ENCODE peak calls at places on chromosome 2, in four cellular contexts. One of them, this sample, is unnamed.

GRCh38 chr2:214376631-214377624 is 33.9 kb upstream of the VWC2L start:
- DNase-seq in HepG2: no peak
- DNase-seq in A549: no peak
- DNase-seq in K562: no peak
- DNase-seq in this sample: no peak

GRCh38 chr2:190412971-190413370 is 4.8 kb downstream of the MFSD6 start:
- DNase-seq in HepG2: no peak
- DNase-seq in A549: no peak
- DNase-seq in K562: no peak
- DNase-seq in this sample: no peak

GRCh38 chr2:195343942-195344530 is 313.0 kb upstream of the SLC39A10 start:
- DNase-seq in HepG2: no peak
- DNase-seq in A549: no peak
- DNase-seq in K562: no peak
- DNase-seq in this sample: no peak

GRCh38 chr2:12506846-12507245 is 209.9 kb upstream of the TRIB2 start:
- DNase-seq in HepG2: no peak
- DNase-seq in A549: no peak
- DNase-seq in K562: no peak
- DNase-seq in this sample: no peak

GRCh38 chr2:189580662-189581353 is at the start of gene SLC40A1:
- DNase-seq in HepG2: peak; percentile 67
- DNase-seq in A549: peak; percentile 80
- DNase-seq in K562: peak; percentile 70
- DNase-seq in this sample: peak; percentile 60

GRCh38 chr2:9118383-9118960 is 88.1 kb upstream of the ASAP2 start:
- DNase-seq in HepG2: no peak
- DNase-seq in A549: no peak
- DNase-seq in K562: no peak
- DNase-seq in this sample: no peak

GRCh38 chr2:42052702-42053481 is 5.1 kb downstream of the PKDCC start:
- DNase-seq in HepG2: no peak
- DNase-seq in A549: no peak
- DNase-seq in K562: peak; percentile 28
- DNase-seq in this sample: no peak

GRCh38 chr2:222907790-222908431 is 47.1 kb downstream of the ACSL3 start:
- DNase-seq in HepG2: peak; percentile 67
- DNase-seq in A549: no peak
- DNase-seq in K562: no peak
- DNase-seq in this sample: no peak

GRCh38 chr2:160270571-160271113 is 70.6 kb upstream of the ITGB6 start:
- DNase-seq in HepG2: no peak
- DNase-seq in A549: peak; percentile 75
- DNase-seq in K562: no peak
- DNase-seq in this sample: peak; percentile 15

GRCh38 chr2:62313433-62314227 is 117.7 kb downstream of the B3GNT2 start:
- DNase-seq in HepG2: no peak
- DNase-seq in A549: no peak
- DNase-seq in K562: peak; percentile 40
- DNase-seq in this sample: no peak

GRCh38 chr2:132953771-132954170 is 283.8 kb upstream of the LYPD1 start:
- DNase-seq in HepG2: no peak
- DNase-seq in A549: no peak
- DNase-seq in K562: no peak
- DNase-seq in this sample: no peak

GRCh38 chr2:149001496-149001895 is 37.0 kb upstream of the LYPD6B start:
- DNase-seq in HepG2: no peak
- DNase-seq in A549: no peak
- DNase-seq in K562: no peak
- DNase-seq in this sample: no peak

GRCh38 chr2:235048549-235048948 is 96.7 kb downstream of the SH3BP4 start:
- DNase-seq in HepG2: no peak
- DNase-seq in A549: no peak
- DNase-seq in K562: no peak
- DNase-seq in this sample: no peak

GRCh38 chr2:43273477-43273876 is 47.1 kb upstream of the ZFP36L2 start:
- DNase-seq in HepG2: no peak
- DNase-seq in A549: no peak
- DNase-seq in K562: no peak
- DNase-seq in this sample: no peak

GRCh38 chr2:177501186-177501585 is 108.6 kb downstream of the AGPS start:
- DNase-seq in HepG2: no peak
- DNase-seq in A549: no peak
- DNase-seq in K562: no peak
- DNase-seq in this sample: no peak

GRCh38 chr2:43269706-43270105 is 43.3 kb upstream of the ZFP36L2 start:
- DNase-seq in HepG2: no peak
- DNase-seq in A549: no peak
- DNase-seq in K562: no peak
- DNase-seq in this sample: no peak

GRCh38 chr2:19569300-19569791 is 210.9 kb upstream of the OSR1 start:
- DNase-seq in HepG2: peak; percentile 29
- DNase-seq in A549: peak; percentile 61
- DNase-seq in K562: no peak
- DNase-seq in this sample: no peak

GRCh38 chr2:239927424-239927981 is 97.6 kb downstream of the NDUFA10 start:
- DNase-seq in HepG2: peak; percentile 75
- DNase-seq in A549: peak; percentile 89
- DNase-seq in K562: peak; percentile 78
- DNase-seq in this sample: no peak

GRCh38 chr2:36783276-36783675 is 86.8 kb downstream of the VIT start:
- DNase-seq in HepG2: no peak
- DNase-seq in A549: no peak
- DNase-seq in K562: no peak
- DNase-seq in this sample: no peak

GRCh38 chr2:122096788-122097187 is 341.3 kb downstream of the TSN start:
- DNase-seq in HepG2: no peak
- DNase-seq in A549: no peak
- DNase-seq in K562: no peak
- DNase-seq in this sample: no peak

GRCh38 chr2:60746318-60746717 is 9.8 kb upstream of the PAPOLG start:
- DNase-seq in HepG2: no peak
- DNase-seq in A549: no peak
- DNase-seq in K562: no peak
- DNase-seq in this sample: no peak
- TF ChIP-seq HMGXB4 in HepG2: no peak
- TF ChIP-seq HMGXB4 in A549: no peak
- TF ChIP-seq HMGXB4 in K562: no peak
- TF ChIP-seq HMGXB4 in this sample: no peak

DNA sequence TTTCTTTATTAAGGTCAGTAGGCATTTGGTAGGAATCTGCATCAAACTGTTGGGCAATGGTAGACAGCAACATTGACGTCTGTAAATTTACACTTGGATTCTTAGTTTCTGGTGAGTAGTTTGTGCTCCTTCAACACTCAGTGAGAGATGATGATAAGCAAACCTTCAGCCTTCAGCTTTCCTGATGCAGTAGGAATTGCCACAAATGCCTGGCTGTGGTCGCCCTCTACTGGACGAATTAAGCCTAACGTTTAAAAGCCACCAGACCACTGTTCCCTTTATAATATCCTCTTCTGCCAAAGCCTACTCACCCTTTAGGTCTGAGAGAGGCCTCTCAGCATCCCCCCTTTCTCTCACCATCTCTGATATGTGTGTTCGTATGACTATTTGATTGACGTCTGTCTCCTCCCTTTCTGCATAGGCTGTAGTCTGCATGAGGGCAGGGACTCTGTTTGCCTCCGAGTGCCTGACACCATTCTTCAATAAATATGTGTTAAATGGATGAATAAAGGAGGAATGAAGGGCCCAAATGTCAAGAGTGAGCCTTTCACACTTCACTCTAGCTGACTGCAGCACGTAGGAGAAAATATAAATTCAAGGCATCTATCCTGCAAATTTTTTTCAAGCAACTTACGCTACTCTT is 47.0 kb upstream of the PLEKHM3 start:
- DNase-seq in HepG2: peak; percentile 63
- DNase-seq in A549: peak; percentile 69
- DNase-seq in K562: peak; percentile 44
- DNase-seq in this sample: peak; percentile 72
- TF ChIP-seq HMGXB4 in HepG2: no peak
- TF ChIP-seq HMGXB4 in A549: no peak
- TF ChIP-seq HMGXB4 in K562: no peak
- TF ChIP-seq HMGXB4 in this sample: no peak

DNA sequence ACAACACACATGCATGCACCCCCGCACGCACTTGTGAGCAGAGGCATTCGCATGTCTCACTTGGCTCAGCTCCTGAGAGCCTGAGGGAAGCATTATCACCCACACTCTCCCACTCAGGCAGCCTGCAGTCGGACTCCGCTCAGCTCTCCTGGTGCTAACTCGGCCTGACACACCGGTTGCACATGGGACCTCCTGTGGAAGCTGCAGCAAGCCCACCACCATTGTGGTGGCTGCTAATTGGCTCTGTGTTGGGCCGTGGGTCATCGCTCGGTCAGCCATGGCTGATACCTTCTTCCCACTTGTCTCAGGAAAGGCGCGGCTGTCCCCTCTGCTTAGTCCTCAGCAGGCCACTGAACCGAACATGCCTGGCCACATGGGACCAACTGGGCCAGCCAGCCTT is 13.7 kb upstream of the TEX261 start:
- DNase-seq in HepG2: no peak
- DNase-seq in A549: no peak
- DNase-seq in K562: peak; percentile 3
- DNase-seq in this sample: no peak
- TF ChIP-seq HMGXB4 in HepG2: no peak
- TF ChIP-seq HMGXB4 in A549: no peak
- TF ChIP-seq HMGXB4 in K562: no peak
- TF ChIP-seq HMGXB4 in this sample: no peak

GRCh38 chr2:45964226-45964841 is 312.9 kb downstream of the PRKCE start:
- DNase-seq in HepG2: peak; percentile 47
- DNase-seq in A549: peak; percentile 94
- DNase-seq in K562: no peak
- DNase-seq in this sample: no peak
- TF ChIP-seq HMGXB4 in HepG2: no peak
- TF ChIP-seq HMGXB4 in A549: no peak
- TF ChIP-seq HMGXB4 in K562: no peak
- TF ChIP-seq HMGXB4 in this sample: no peak

DNA sequence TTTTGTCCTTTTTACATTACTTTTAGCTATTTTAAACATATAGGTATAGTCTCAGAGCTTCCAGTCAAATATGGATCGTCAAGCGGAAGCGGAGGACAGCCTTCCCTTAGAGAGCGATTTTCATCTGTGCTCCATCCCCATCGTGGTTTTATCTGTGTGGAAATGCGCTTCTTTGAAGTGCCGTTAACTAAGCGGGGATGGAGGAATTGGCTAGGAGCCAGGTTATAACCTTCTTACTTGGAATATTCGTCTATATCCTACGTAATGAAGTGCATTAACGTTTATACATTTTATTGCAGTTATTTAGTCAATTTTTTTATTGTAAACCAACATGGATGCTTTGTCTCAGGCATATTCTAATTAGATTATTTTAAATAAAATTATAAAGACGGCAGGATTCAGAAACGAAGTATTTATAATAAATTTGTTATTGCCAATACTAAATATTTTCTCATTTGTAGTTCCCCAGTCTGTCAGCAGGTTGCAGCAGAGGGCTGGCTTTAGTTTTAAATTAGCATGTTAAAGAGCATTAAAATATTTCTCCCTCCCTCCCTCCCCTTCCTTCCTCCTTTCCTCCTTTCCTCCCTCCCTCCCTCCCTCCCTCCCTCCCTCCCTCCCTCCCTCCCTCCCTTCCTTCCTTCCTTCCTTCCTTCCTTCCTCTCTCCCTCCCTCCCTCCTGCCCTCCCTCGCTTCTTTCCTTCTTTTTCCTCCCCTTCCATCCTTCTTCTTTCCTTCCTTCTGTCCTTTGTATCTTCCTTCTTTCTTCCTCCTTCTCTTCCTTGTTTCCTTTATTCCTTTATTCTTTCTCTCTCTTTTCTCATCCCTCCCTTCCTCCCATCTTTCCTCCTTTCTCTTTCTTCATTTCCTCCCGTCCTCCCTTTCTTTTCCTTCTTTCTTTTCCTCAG is 80.6 kb upstream of the DOCK10 start:
- DNase-seq in HepG2: no peak
- DNase-seq in A549: peak; percentile 17
- DNase-seq in K562: no peak
- DNase-seq in this sample: peak; percentile 15
- TF ChIP-seq HMGXB4 in HepG2: no peak
- TF ChIP-seq HMGXB4 in A549: no peak
- TF ChIP-seq HMGXB4 in K562: no peak
- TF ChIP-seq HMGXB4 in this sample: no peak

GRCh38 chr2:27306657-27307544 is 1.3 kb downstream of the UCN start:
- DNase-seq in HepG2: no peak
- DNase-seq in A549: no peak
- DNase-seq in K562: no peak
- DNase-seq in this sample: peak; percentile 53
- TF ChIP-seq HMGXB4 in HepG2: no peak
- TF ChIP-seq HMGXB4 in A549: no peak
- TF ChIP-seq HMGXB4 in K562: no peak
- TF ChIP-seq HMGXB4 in this sample: peak; percentile 7